ENCODE peak calls at places on chromosomes 16 and 17, in eight cellular contexts. L is AG04450, T is neural progenitor cell, Y is heart right ventricle, C is endodermal cell, S is fibroblast of lung, E is K562, D is trophoblast cell. O is an unnamed sample.

GRCh38 chr16:23578096-23578830 is 17.9 kb downstream of the NDUFAB1 start:
- DNase-seq in T (no peak), D (no peak), S (peak; percentile 32), L (no peak), C (no peak), E (no peak), Y (no peak), O (no peak)

GRCh38 chr17:18250259-18250658 is 8.3 kb downstream of the FLII start:
- DNase-seq in E (no peak), L (no peak), D (peak; percentile 12), C (no peak), T (no peak), S (no peak), Y (no peak), O (no peak)

GRCh38 chr16:66848172-66848571 is 4.0 kb downstream of the CA7 start:
- DNase-seq in C (no peak), D (no peak), E (peak; percentile 14), S (no peak), L (no peak), T (no peak), Y (no peak), O (no peak)

GRCh38 chr17:68599091-68599872 is 1.9 kb downstream of the FAM20A start:
- DNase-seq in C (peak; percentile 59), S (peak; percentile 65), Y (no peak), L (no peak), D (no peak), E (no peak), T (no peak), O (no peak)

GRCh38 chr17:72386619-72387237 is 265.9 kb downstream of the SOX9 start:
- DNase-seq in T (no peak), D (no peak), Y (no peak), E (no peak), S (peak; percentile 48), L (no peak), C (peak; percentile 65), O (no peak)

GRCh38 chr17:4510615-4510941 is 11.9 kb downstream of the SPNS2 start:
- DNase-seq in D (no peak), C (no peak), Y (no peak), S (no peak), E (no peak), T (no peak), L (no peak), O (no peak)

GRCh38 chr17:34118564-34118963 is 136.5 kb upstream of the CCL2 start:
- DNase-seq in C (peak; percentile 38), Y (no peak), E (no peak), S (no peak), T (no peak), L (no peak), D (no peak), O (no peak)

GRCh38 chr17:7323731-7324437 is 5.3 kb downstream of the NEURL4 start:
- DNase-seq in C (peak; percentile 97), E (peak; percentile 59), T (peak; percentile 72), Y (peak; percentile 61), L (no peak), S (peak; percentile 30), D (peak; percentile 51), O (no peak)

GRCh38 chr17:20825539-20825938 is 217.3 kb downstream of the USP22 start:
- DNase-seq in D (no peak), T (no peak), E (no peak), Y (no peak), C (no peak), L (no peak), S (no peak), O (no peak)

GRCh38 chr16:67651847-67652246 is 6.9 kb downstream of the CARMIL2 start:
- DNase-seq in E (no peak), C (no peak), L (no peak), T (no peak), Y (no peak), S (no peak), D (no peak), O (no peak)

GRCh38 chr16:8146613-8147012 is 443.7 kb downstream of the TMEM114 start:
- DNase-seq in T (no peak), L (no peak), E (no peak), Y (no peak), S (no peak), D (no peak), C (no peak), O (no peak)

DNA sequence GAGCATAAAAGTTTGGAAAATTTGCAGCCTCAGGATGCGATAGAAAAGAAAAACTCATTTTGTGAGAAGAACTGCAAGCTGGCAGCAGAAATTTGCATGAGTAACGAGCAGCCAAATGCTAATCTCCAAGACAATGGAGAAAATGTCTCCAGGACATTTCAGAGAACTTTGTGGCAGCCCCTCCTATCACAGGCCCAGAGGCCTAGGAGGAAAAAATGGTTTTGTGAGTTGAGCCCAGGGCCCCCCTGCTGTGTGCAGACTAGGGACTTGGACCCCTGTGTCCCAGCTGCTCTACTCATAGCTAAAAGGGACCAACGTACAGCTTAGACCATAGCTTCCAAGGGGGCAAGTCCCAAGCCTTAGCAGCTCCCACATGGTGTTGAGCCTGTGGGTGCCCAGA is 34.3 kb downstream of the APPBP2 start:
- DNase-seq in Y (no peak), C (peak; percentile 72), T (no peak), L (no peak), D (no peak), S (no peak), E (no peak), O (no peak)
- H3K9me3 ChIP-seq in Y (peaks cover 28% of the 10 kb centered on the region), C (peaks cover 99% of the 10 kb centered on the region), T (peaks cover 34% of the 10 kb centered on the region), L (peaks cover 18% of the 10 kb centered on the region), D (peaks cover 15% of the 10 kb centered on the region), S (no peaks in the 10 kb centered on the region), E (peaks cover 22% of the 10 kb centered on the region), O (no peaks in the 10 kb centered on the region)

GRCh38 chr16:4733747-4734062 is 366 bp downstream of the ANKS3 start:
- DNase-seq in D (no peak), L (no peak), C (no peak), T (no peak), E (peak; percentile 35), Y (no peak), S (no peak), O (no peak)
- H3K27ac ChIP-seq in D (peak overlapping the region; percentile 35), L (peak overlapping the region; percentile 39), C (peak overlapping the region; percentile 99), T (peak overlapping the region; percentile 47), E (peak overlapping the region; percentile 71), Y (peak overlapping the region; percentile 84), S (peak overlapping the region; percentile 74), O (peak overlapping the region; percentile 78)

GRCh38 chr17:48994548-48995331 is 2.4 kb upstream of the IGF2BP1 start:
- DNase-seq in E (no peak), D (no peak), L (no peak), S (no peak), C (peak; percentile 51), T (no peak), Y (no peak), O (no peak)

GRCh38 chr17:48996696-48997102 is 486 bp upstream of the IGF2BP1 start:
- DNase-seq in Y (no peak), D (no peak), C (no peak), L (no peak), S (no peak), E (peak; percentile 91), T (no peak), O (no peak)

GRCh38 chr17:48995871-48996695 is 1.1 kb upstream of the IGF2BP1 start:
- DNase-seq in S (no peak), D (no peak), T (peak; percentile 97), E (peak; percentile 94), Y (no peak), C (peak; percentile 98), L (no peak), O (no peak)

GRCh38 chr17:48997103-48997826 is at the start of gene IGF2BP1:
- DNase-seq in S (peak; percentile 78), T (peak; percentile 93), L (no peak), E (no peak), D (peak; percentile 25), C (peak; percentile 96), Y (no peak), O (peak; percentile 89)

DNA sequence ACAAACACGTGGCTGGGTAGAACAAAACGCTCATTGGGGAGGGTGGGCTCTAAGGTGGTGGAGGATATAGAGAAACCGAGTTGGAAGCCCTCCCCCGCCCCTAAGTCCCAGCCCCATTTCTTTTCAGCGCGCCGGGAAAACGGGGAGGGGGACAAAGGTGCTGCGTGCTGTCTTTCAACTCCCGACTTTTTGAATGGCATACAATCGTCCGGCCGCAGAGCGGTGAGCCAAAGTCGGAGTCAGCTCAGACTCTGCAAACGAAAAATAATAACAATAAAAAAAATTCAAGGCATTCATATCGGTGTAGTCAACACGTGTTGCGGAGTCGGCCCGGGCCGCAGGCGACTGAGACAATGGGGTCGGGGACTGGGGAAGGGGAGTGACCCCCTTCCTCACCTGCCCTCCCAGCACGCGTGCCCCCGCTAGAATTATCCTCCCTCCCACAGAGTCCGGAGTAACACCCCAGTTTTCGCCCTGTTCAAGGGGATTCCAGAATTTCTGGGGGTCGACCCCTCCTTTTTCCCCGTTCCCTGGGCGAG is 1.8 kb upstream of the IGF2BP1 start:
- DNase-seq in T (peak; percentile 85), E (peak; percentile 73), L (no peak), S (peak; percentile 27), C (peak; percentile 93), Y (no peak), D (no peak), O (no peak)
- H3K4me3 ChIP-seq in T (peak overlapping the region; percentile 97), E (peak overlapping the region; percentile 78), L (peak overlapping the region; percentile 92), S (peak overlapping the region; percentile 58), C (peak overlapping the region; percentile 99), Y (no peak overlapping the region), D (peak overlapping the region; percentile 84), O (peak overlapping the region; percentile 98)

DNA sequence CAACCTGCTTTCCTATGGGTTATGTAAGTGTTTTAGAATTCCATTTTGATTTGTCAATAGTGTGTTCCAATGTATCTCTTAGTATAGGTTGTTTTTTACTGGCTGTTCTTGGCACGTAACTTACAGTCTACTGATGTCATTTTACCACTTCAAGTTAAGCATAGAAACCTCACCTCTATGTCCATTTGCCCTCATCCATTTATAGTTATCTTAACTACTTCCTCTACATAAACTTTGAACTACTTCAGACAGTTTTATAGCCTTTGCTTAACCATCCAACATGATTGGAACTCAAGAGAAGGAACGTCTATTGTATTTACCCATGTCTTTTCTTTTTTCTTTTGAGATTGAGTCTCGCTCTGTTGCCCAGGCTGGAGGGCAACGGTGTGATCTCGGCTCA is 64.5 kb upstream of the GNG13 start:
- DNase-seq in Y (no peak), L (no peak), D (no peak), T (no peak), E (no peak), C (no peak), S (no peak), O (no peak)
- H3K9me3 ChIP-seq in Y (peaks cover 4% of the 10 kb centered on the region), L (peaks cover 39% of the 10 kb centered on the region), D (peaks cover 25% of the 10 kb centered on the region), T (no peaks in the 10 kb centered on the region), E (no peaks in the 10 kb centered on the region), C (no peaks in the 10 kb centered on the region), S (no peaks in the 10 kb centered on the region), O (no peaks in the 10 kb centered on the region)